ENCODE peak calls at places on chromosomes 4 and X, in four cellular contexts. Z is NCI-H2081, Y is germinal center, W is mesothelial cell of epicardium. Q is an unnamed sample.
A peak's percentile ranks its signal among the peaks of the same experiment; 100 is the strongest.

GRCh38 chrX:84712621-84713020 is 210.4 kb upstream of the HDX start:
- DNase-seq in Z (no peak), Y (no peak), W (no peak), Q (no peak)

GRCh38 chr4:134490863-134491262 is 289.3 kb upstream of the PABPC4L start:
- DNase-seq in W (no peak), Y (no peak), Z (no peak), Q (no peak)

GRCh38 chrX:87392369-87392768 is 125.2 kb upstream of the KLHL4 start:
- DNase-seq in Y (no peak), Z (no peak), W (no peak), Q (no peak)

GRCh38 chr4:31613946-31614623 is 893.9 kb downstream of the PCDH7 start:
- DNase-seq in Z (peak; percentile 25), Y (no peak), W (no peak), Q (no peak)

GRCh38 chr4:832536-832935 is 6.6 kb upstream of the CPLX1 start:
- DNase-seq in Z (no peak), W (no peak), Y (no peak), Q (no peak)

GRCh38 chrX:134747006-134747405 is 88.7 kb upstream of the PLAC1 start:
- DNase-seq in Y (no peak), W (no peak), Z (no peak), Q (no peak)

GRCh38 chrX:40037367-40037766 is 60.4 kb downstream of the BCOR start:
- DNase-seq in Z (no peak), Y (no peak), W (no peak), Q (no peak)

GRCh38 chr4:340011-340410 is 2.4 kb downstream of the ZNF141 start:
- DNase-seq in W (no peak), Z (no peak), Y (no peak), Q (no peak)

GRCh38 chr4:123825596-123826291 is 429.1 kb downstream of the SPRY1 start:
- DNase-seq in Z (no peak), Y (no peak), W (no peak), Q (no peak)

GRCh38 chr4:18401435-18401834 is 379.9 kb upstream of the LCORL start:
- DNase-seq in W (no peak), Y (no peak), Z (no peak), Q (no peak)

GRCh38 chrX:79413009-79413408 is 45.9 kb upstream of the ITM2A start:
- DNase-seq in Z (no peak), W (no peak), Y (peak; percentile 1), Q (no peak)

GRCh38 chrX:11792461-11793421 is 34.7 kb downstream of the MSL3 start:
- DNase-seq in Y (peak; percentile 50), W (no peak), Z (peak; percentile 14), Q (no peak)

GRCh38 chr4:152454398-152455011 is 81.4 kb downstream of the FBXW7 start:
- DNase-seq in W (no peak), Z (no peak), Y (peak; percentile 27), Q (peak; percentile 10)